ENCODE peak calls at places on chromosomes 7 and 10, in six cellular contexts. One of them, this sample, is unnamed.

GRCh38 chr10:79263951-79264350 is 83.3 kb upstream of the PPIF start:
- DNase-seq in astrocyte of the spinal cord: no peak
- DNase-seq in activated CD8-positive, alpha-beta T cell treated with anti-CD3 and anti-CD28 coated beads for 36 hours: no peak
- DNase-seq in heart right ventricle: no peak
- DNase-seq in fibroblast of pulmonary artery: no peak
- DNase-seq in WTC11: no peak
- DNase-seq in this sample: no peak

GRCh38 chr7:93011351-93012294 is 106.2 kb downstream of the SAMD9 start:
- DNase-seq in astrocyte of the spinal cord: peak
- DNase-seq in activated CD8-positive, alpha-beta T cell treated with anti-CD3 and anti-CD28 coated beads for 36 hours: no peak
- DNase-seq in heart right ventricle: no peak
- DNase-seq in fibroblast of pulmonary artery: peak
- DNase-seq in WTC11: no peak
- DNase-seq in this sample: peak

GRCh38 chr10:121337356-121337936 is 260.8 kb downstream of the FGFR2 start:
- DNase-seq in astrocyte of the spinal cord: no peak
- DNase-seq in activated CD8-positive, alpha-beta T cell treated with anti-CD3 and anti-CD28 coated beads for 36 hours: no peak
- DNase-seq in heart right ventricle: no peak
- DNase-seq in fibroblast of pulmonary artery: no peak
- DNase-seq in WTC11: no peak
- DNase-seq in this sample: no peak

GRCh38 chr7:115910541-115911164 is 119.9 kb downstream of the TFEC start:
- DNase-seq in astrocyte of the spinal cord: peak
- DNase-seq in activated CD8-positive, alpha-beta T cell treated with anti-CD3 and anti-CD28 coated beads for 36 hours: no peak
- DNase-seq in heart right ventricle: no peak
- DNase-seq in fibroblast of pulmonary artery: peak
- DNase-seq in WTC11: no peak
- DNase-seq in this sample: peak

GRCh38 chr10:112435013-112435619 is 11.6 kb downstream of the ZDHHC6 start:
- DNase-seq in astrocyte of the spinal cord: peak
- DNase-seq in activated CD8-positive, alpha-beta T cell treated with anti-CD3 and anti-CD28 coated beads for 36 hours: no peak
- DNase-seq in heart right ventricle: no peak
- DNase-seq in fibroblast of pulmonary artery: peak
- DNase-seq in WTC11: no peak
- DNase-seq in this sample: peak

GRCh38 chr7:7178906-7179305 is 3.4 kb upstream of the C1GALT1 start:
- DNase-seq in astrocyte of the spinal cord: no peak
- DNase-seq in activated CD8-positive, alpha-beta T cell treated with anti-CD3 and anti-CD28 coated beads for 36 hours: no peak
- DNase-seq in heart right ventricle: no peak
- DNase-seq in fibroblast of pulmonary artery: no peak
- DNase-seq in WTC11: no peak
- DNase-seq in this sample: no peak

GRCh38 chr7:55260171-55260570 is 105.0 kb upstream of the LANCL2 start:
- DNase-seq in astrocyte of the spinal cord: no peak
- DNase-seq in activated CD8-positive, alpha-beta T cell treated with anti-CD3 and anti-CD28 coated beads for 36 hours: no peak
- DNase-seq in heart right ventricle: no peak
- DNase-seq in fibroblast of pulmonary artery: no peak
- DNase-seq in WTC11: no peak
- DNase-seq in this sample: no peak

GRCh38 chr7:100465299-100465698 is 1.2 kb upstream of the SPACDR start:
- DNase-seq in astrocyte of the spinal cord: no peak
- DNase-seq in activated CD8-positive, alpha-beta T cell treated with anti-CD3 and anti-CD28 coated beads for 36 hours: no peak
- DNase-seq in heart right ventricle: no peak
- DNase-seq in fibroblast of pulmonary artery: no peak
- DNase-seq in WTC11: no peak
- DNase-seq in this sample: no peak

GRCh38 chr7:110891197-110891596 is 199.7 kb upstream of the LRRN3 start:
- DNase-seq in astrocyte of the spinal cord: no peak
- DNase-seq in activated CD8-positive, alpha-beta T cell treated with anti-CD3 and anti-CD28 coated beads for 36 hours: no peak
- DNase-seq in heart right ventricle: no peak
- DNase-seq in fibroblast of pulmonary artery: no peak
- DNase-seq in WTC11: no peak
- DNase-seq in this sample: no peak

GRCh38 chr10:80460399-80461207 is 6.5 kb downstream of the TSPAN14 start:
- DNase-seq in astrocyte of the spinal cord: peak
- DNase-seq in activated CD8-positive, alpha-beta T cell treated with anti-CD3 and anti-CD28 coated beads for 36 hours: no peak
- DNase-seq in heart right ventricle: no peak
- DNase-seq in fibroblast of pulmonary artery: peak
- DNase-seq in WTC11: peak
- DNase-seq in this sample: no peak

GRCh38 chr7:15845868-15846267 is 159.4 kb upstream of the MEOX2 start:
- DNase-seq in astrocyte of the spinal cord: no peak
- DNase-seq in activated CD8-positive, alpha-beta T cell treated with anti-CD3 and anti-CD28 coated beads for 36 hours: no peak
- DNase-seq in heart right ventricle: no peak
- DNase-seq in fibroblast of pulmonary artery: no peak
- DNase-seq in WTC11: no peak
- DNase-seq in this sample: no peak

GRCh38 chr10:122115874-122116273 is 126.9 kb downstream of the TACC2 start:
- DNase-seq in astrocyte of the spinal cord: no peak
- DNase-seq in activated CD8-positive, alpha-beta T cell treated with anti-CD3 and anti-CD28 coated beads for 36 hours: no peak
- DNase-seq in heart right ventricle: no peak
- DNase-seq in fibroblast of pulmonary artery: no peak
- DNase-seq in WTC11: no peak
- DNase-seq in this sample: no peak

GRCh38 chr7:82755705-82756551 is 312.4 kb upstream of the CACNA2D1 start:
- DNase-seq in astrocyte of the spinal cord: peak
- DNase-seq in activated CD8-positive, alpha-beta T cell treated with anti-CD3 and anti-CD28 coated beads for 36 hours: no peak
- DNase-seq in heart right ventricle: no peak
- DNase-seq in fibroblast of pulmonary artery: peak
- DNase-seq in WTC11: no peak
- DNase-seq in this sample: no peak

GRCh38 chr10:73220989-73221388 is 26.1 kb downstream of the DNAJC9 start:
- DNase-seq in astrocyte of the spinal cord: no peak
- DNase-seq in activated CD8-positive, alpha-beta T cell treated with anti-CD3 and anti-CD28 coated beads for 36 hours: no peak
- DNase-seq in heart right ventricle: no peak
- DNase-seq in fibroblast of pulmonary artery: no peak
- DNase-seq in WTC11: no peak
- DNase-seq in this sample: no peak

GRCh38 chr7:43764039-43764789 is 5.7 kb downstream of the BLVRA start:
- DNase-seq in astrocyte of the spinal cord: no peak
- DNase-seq in activated CD8-positive, alpha-beta T cell treated with anti-CD3 and anti-CD28 coated beads for 36 hours: peak
- DNase-seq in heart right ventricle: peak
- DNase-seq in fibroblast of pulmonary artery: peak
- DNase-seq in WTC11: no peak
- DNase-seq in this sample: no peak

GRCh38 chr7:51128545-51129466 is 187.8 kb downstream of the COBL start:
- DNase-seq in astrocyte of the spinal cord: no peak
- DNase-seq in activated CD8-positive, alpha-beta T cell treated with anti-CD3 and anti-CD28 coated beads for 36 hours: no peak
- DNase-seq in heart right ventricle: no peak
- DNase-seq in fibroblast of pulmonary artery: no peak
- DNase-seq in WTC11: no peak
- DNase-seq in this sample: no peak

GRCh38 chr10:72081210-72081609 is 7.1 kb downstream of the SPOCK2 start:
- DNase-seq in astrocyte of the spinal cord: no peak
- DNase-seq in activated CD8-positive, alpha-beta T cell treated with anti-CD3 and anti-CD28 coated beads for 36 hours: no peak
- DNase-seq in heart right ventricle: no peak
- DNase-seq in fibroblast of pulmonary artery: no peak
- DNase-seq in WTC11: no peak
- DNase-seq in this sample: no peak

GRCh38 chr7:90111-91063 is 102.0 kb upstream of the FAM20C start:
- DNase-seq in astrocyte of the spinal cord: peak
- DNase-seq in activated CD8-positive, alpha-beta T cell treated with anti-CD3 and anti-CD28 coated beads for 36 hours: peak
- DNase-seq in heart right ventricle: no peak
- DNase-seq in fibroblast of pulmonary artery: peak
- DNase-seq in WTC11: no peak
- DNase-seq in this sample: no peak

GRCh38 chr7:12031186-12031585 is 179.9 kb upstream of the TMEM106B start:
- DNase-seq in astrocyte of the spinal cord: peak
- DNase-seq in activated CD8-positive, alpha-beta T cell treated with anti-CD3 and anti-CD28 coated beads for 36 hours: no peak
- DNase-seq in heart right ventricle: no peak
- DNase-seq in fibroblast of pulmonary artery: no peak
- DNase-seq in WTC11: no peak
- DNase-seq in this sample: no peak

GRCh38 chr10:79444243-79445119 is 943 bp downstream of the ZCCHC24 start:
- DNase-seq in astrocyte of the spinal cord: peak
- DNase-seq in activated CD8-positive, alpha-beta T cell treated with anti-CD3 and anti-CD28 coated beads for 36 hours: peak
- DNase-seq in heart right ventricle: peak
- DNase-seq in fibroblast of pulmonary artery: peak
- DNase-seq in WTC11: peak
- DNase-seq in this sample: no peak

GRCh38 chr7:17071866-17072265 is 190.1 kb upstream of the AGR3 start:
- DNase-seq in astrocyte of the spinal cord: no peak
- DNase-seq in activated CD8-positive, alpha-beta T cell treated with anti-CD3 and anti-CD28 coated beads for 36 hours: no peak
- DNase-seq in heart right ventricle: no peak
- DNase-seq in fibroblast of pulmonary artery: no peak
- DNase-seq in WTC11: no peak
- DNase-seq in this sample: no peak

GRCh38 chr7:37052673-37053072 is 328.4 kb upstream of the AOAH start:
- DNase-seq in astrocyte of the spinal cord: peak
- DNase-seq in activated CD8-positive, alpha-beta T cell treated with anti-CD3 and anti-CD28 coated beads for 36 hours: peak
- DNase-seq in heart right ventricle: peak
- DNase-seq in fibroblast of pulmonary artery: peak
- DNase-seq in WTC11: peak
- DNase-seq in this sample: no peak

GRCh38 chr7:44264221-44264956 is 61.0 kb downstream of the CAMK2B start:
- DNase-seq in astrocyte of the spinal cord: no peak
- DNase-seq in activated CD8-positive, alpha-beta T cell treated with anti-CD3 and anti-CD28 coated beads for 36 hours: peak
- DNase-seq in heart right ventricle: no peak
- DNase-seq in fibroblast of pulmonary artery: no peak
- DNase-seq in WTC11: no peak
- DNase-seq in this sample: no peak

GRCh38 chr10:100158044-100158805 is 27.6 kb downstream of the ERLIN1 start:
- DNase-seq in astrocyte of the spinal cord: no peak
- DNase-seq in activated CD8-positive, alpha-beta T cell treated with anti-CD3 and anti-CD28 coated beads for 36 hours: no peak
- DNase-seq in heart right ventricle: no peak
- DNase-seq in fibroblast of pulmonary artery: no peak
- DNase-seq in WTC11: no peak
- DNase-seq in this sample: no peak
- TF ChIP-seq CTCF in astrocyte of the spinal cord: no peak
- TF ChIP-seq CTCF in activated CD8-positive, alpha-beta T cell treated with anti-CD3 and anti-CD28 coated beads for 36 hours: no peak
- TF ChIP-seq CTCF in heart right ventricle: no peak
- TF ChIP-seq CTCF in fibroblast of pulmonary artery: no peak
- TF ChIP-seq CTCF in WTC11: no peak
- TF ChIP-seq CTCF in this sample: no peak

GRCh38 chr7:2821161-2821841 is 22.8 kb downstream of the GNA12 start:
- DNase-seq in astrocyte of the spinal cord: peak
- DNase-seq in activated CD8-positive, alpha-beta T cell treated with anti-CD3 and anti-CD28 coated beads for 36 hours: peak
- DNase-seq in heart right ventricle: no peak
- DNase-seq in fibroblast of pulmonary artery: peak
- DNase-seq in WTC11: no peak
- DNase-seq in this sample: no peak
- TF ChIP-seq CTCF in astrocyte of the spinal cord: no peak
- TF ChIP-seq CTCF in activated CD8-positive, alpha-beta T cell treated with anti-CD3 and anti-CD28 coated beads for 36 hours: no peak
- TF ChIP-seq CTCF in heart right ventricle: no peak
- TF ChIP-seq CTCF in fibroblast of pulmonary artery: no peak
- TF ChIP-seq CTCF in WTC11: no peak
- TF ChIP-seq CTCF in this sample: no peak

GRCh38 chr10:75400163-75400768 is 1.3 kb downstream of the ZNF503 start:
- DNase-seq in astrocyte of the spinal cord: no peak
- DNase-seq in activated CD8-positive, alpha-beta T cell treated with anti-CD3 and anti-CD28 coated beads for 36 hours: peak
- DNase-seq in heart right ventricle: no peak
- DNase-seq in fibroblast of pulmonary artery: no peak
- DNase-seq in WTC11: no peak
- DNase-seq in this sample: no peak
- TF ChIP-seq CTCF in astrocyte of the spinal cord: no peak
- TF ChIP-seq CTCF in activated CD8-positive, alpha-beta T cell treated with anti-CD3 and anti-CD28 coated beads for 36 hours: no peak
- TF ChIP-seq CTCF in heart right ventricle: no peak
- TF ChIP-seq CTCF in fibroblast of pulmonary artery: no peak
- TF ChIP-seq CTCF in WTC11: no peak
- TF ChIP-seq CTCF in this sample: no peak

GRCh38 chr7:57308631-57309408 is 141.2 kb upstream of the ZNF716 start:
- DNase-seq in astrocyte of the spinal cord: no peak
- DNase-seq in activated CD8-positive, alpha-beta T cell treated with anti-CD3 and anti-CD28 coated beads for 36 hours: peak
- DNase-seq in heart right ventricle: peak
- DNase-seq in fibroblast of pulmonary artery: no peak
- DNase-seq in WTC11: peak
- DNase-seq in this sample: no peak

GRCh38 chr7:57300747-57301146 is 149.2 kb upstream of the ZNF716 start:
- DNase-seq in astrocyte of the spinal cord: no peak
- DNase-seq in activated CD8-positive, alpha-beta T cell treated with anti-CD3 and anti-CD28 coated beads for 36 hours: no peak
- DNase-seq in heart right ventricle: no peak
- DNase-seq in fibroblast of pulmonary artery: no peak
- DNase-seq in WTC11: no peak
- DNase-seq in this sample: no peak

GRCh38 chr7:57305192-57305748 is 144.7 kb upstream of the ZNF716 start:
- DNase-seq in astrocyte of the spinal cord: no peak
- DNase-seq in activated CD8-positive, alpha-beta T cell treated with anti-CD3 and anti-CD28 coated beads for 36 hours: peak
- DNase-seq in heart right ventricle: no peak
- DNase-seq in fibroblast of pulmonary artery: no peak
- DNase-seq in WTC11: no peak
- DNase-seq in this sample: no peak
- TF ChIP-seq CTCF in astrocyte of the spinal cord: no peak
- TF ChIP-seq CTCF in activated CD8-positive, alpha-beta T cell treated with anti-CD3 and anti-CD28 coated beads for 36 hours: peak
- TF ChIP-seq CTCF in heart right ventricle: peak
- TF ChIP-seq CTCF in fibroblast of pulmonary artery: no peak
- TF ChIP-seq CTCF in WTC11: peak
- TF ChIP-seq CTCF in this sample: no peak

GRCh38 chr10:49594594-49594993 is 15.5 kb upstream of the SLC18A3 start:
- DNase-seq in astrocyte of the spinal cord: peak
- DNase-seq in activated CD8-positive, alpha-beta T cell treated with anti-CD3 and anti-CD28 coated beads for 36 hours: peak
- DNase-seq in heart right ventricle: peak
- DNase-seq in fibroblast of pulmonary artery: peak
- DNase-seq in WTC11: peak
- DNase-seq in this sample: peak
- TF ChIP-seq CTCF in astrocyte of the spinal cord: peak
- TF ChIP-seq CTCF in activated CD8-positive, alpha-beta T cell treated with anti-CD3 and anti-CD28 coated beads for 36 hours: peak
- TF ChIP-seq CTCF in heart right ventricle: peak
- TF ChIP-seq CTCF in fibroblast of pulmonary artery: peak
- TF ChIP-seq CTCF in WTC11: peak
- TF ChIP-seq CTCF in this sample: peak

This sample was measured in astrocyte of the cerebellum.